ENCODE peak calls at places on chromosomes 16 and 17, in nine cellular contexts. B is HFFc6, W is prostate gland, S is epithelial cell of esophagus, M is fibroblast of mammary gland, E is tibial artery, K is A549, H is GM12865, P is endothelial cell of umbilical vein. R is an unnamed sample.

GRCh38 chr16:89633064-89633631 is 19.7 kb downstream of the DPEP1 start:
- DNase-seq in W (no peak), H (no peak), B (peak), M (peak), K (peak), E (no peak), P (no peak), S (peak), R (no peak)

GRCh38 chr16:29675811-29676643 is 3.0 kb upstream of the QPRT start:
- DNase-seq in W (no peak), S (peak), B (no peak), H (peak), E (no peak), M (peak), P (peak), K (peak), R (no peak)

GRCh38 chr17:231191-231965 is 49.9 kb upstream of the DOC2B start:
- DNase-seq in S (no peak), P (no peak), M (no peak), H (no peak), W (no peak), B (no peak), E (peak), K (no peak), R (no peak)

GRCh38 chr16:72889616-72890235 is 158.2 kb downstream of the ZFHX3 start:
- DNase-seq in M (no peak), P (no peak), B (no peak), W (no peak), E (peak), K (no peak), H (no peak), S (no peak), R (no peak)

GRCh38 chr17:56213031-56213430 is 59.8 kb downstream of the ANKFN1 start:
- DNase-seq in H (no peak), S (no peak), K (no peak), E (no peak), P (no peak), W (no peak), B (no peak), M (peak), R (no peak)

GRCh38 chr17:50767446-50767845 is at the start of gene ANKRD40CL:
- DNase-seq in B (no peak), S (no peak), W (no peak), E (no peak), K (no peak), H (no peak), M (no peak), P (no peak), R (no peak)

GRCh38 chr17:81712468-81713003 is 452 bp downstream of the SLC25A10 start:
- DNase-seq in E (no peak), P (no peak), B (peak), K (peak), W (peak), S (peak), M (no peak), H (no peak), R (no peak)

GRCh38 chr16:70680495-70681381 is 5.1 kb downstream of the MTSS2 start:
- DNase-seq in M (no peak), S (no peak), K (no peak), B (no peak), P (no peak), W (no peak), E (no peak), H (no peak), R (no peak)

GRCh38 chr16:14002416-14002815 is 68.7 kb upstream of the MRTFB start:
- DNase-seq in W (no peak), M (peak), B (no peak), E (no peak), K (no peak), P (no peak), S (no peak), H (no peak), R (no peak)

GRCh38 chr17:79995691-79996090 is 40.0 kb downstream of the TBC1D16 start:
- DNase-seq in K (no peak), E (no peak), P (no peak), S (no peak), W (no peak), M (no peak), B (no peak), H (no peak), R (no peak)

GRCh38 chr16:50153648-50154368 is 702 bp downstream of the TENT4B start:
- DNase-seq in K (peak), M (no peak), S (peak), P (peak), H (peak), W (peak), B (no peak), E (no peak), R (no peak)

GRCh38 chr17:11589706-11590105 is 8.6 kb upstream of the DNAH9 start:
- DNase-seq in K (no peak), E (no peak), B (no peak), M (no peak), H (no peak), W (no peak), P (no peak), S (no peak), R (no peak)

GRCh38 chr16:85936761-85937343 is 37.9 kb downstream of the IRF8 start:
- DNase-seq in B (no peak), M (peak), W (no peak), S (no peak), H (peak), P (no peak), E (no peak), K (no peak), R (no peak)

GRCh38 chr16:30024451-30024850 is 1.5 kb downstream of the C16orf92 start:
- DNase-seq in K (no peak), P (no peak), B (no peak), S (no peak), W (no peak), H (no peak), E (no peak), M (no peak), R (no peak)

GRCh38 chr16:77951788-77952187 is 70.6 kb upstream of the CLEC3A start:
- DNase-seq in B (no peak), H (peak), W (peak), K (peak), P (no peak), E (no peak), S (peak), M (no peak), R (no peak)

GRCh38 chr16:84198401-84198800 is 7.4 kb downstream of the ADAD2 start:
- DNase-seq in M (peak), H (no peak), E (no peak), P (no peak), K (no peak), S (peak), B (peak), W (no peak), R (no peak)

GRCh38 chr16:50519602-50520001 is 28.6 kb upstream of the NKD1 start:
- DNase-seq in B (no peak), S (no peak), H (no peak), M (no peak), K (no peak), W (no peak), P (no peak), E (no peak), R (no peak)

GRCh38 chr16:15993128-15993527 is 43.7 kb downstream of the ABCC1 start:
- DNase-seq in K (no peak), S (no peak), M (no peak), P (no peak), W (no peak), B (no peak), H (no peak), E (no peak), R (no peak)

GRCh38 chr16:51982715-51983680 is 563.9 kb downstream of the TOX3 start:
- DNase-seq in E (no peak), K (peak), S (peak), M (peak), H (peak), P (peak), W (peak), B (peak), R (no peak)

GRCh38 chr16:15735610-15736009 is 85.6 kb downstream of the NDE1 start:
- DNase-seq in K (no peak), P (no peak), E (no peak), S (no peak), H (no peak), M (no peak), W (no peak), B (no peak), R (no peak)

GRCh38 chr16:20401066-20401465 is 3.5 kb downstream of the PDILT start:
- DNase-seq in K (no peak), E (no peak), W (no peak), M (no peak), B (no peak), P (no peak), H (no peak), S (no peak), R (no peak)

GRCh38 chr16:71585318-71585703 is 8.4 kb upstream of the TAT start:
- DNase-seq in P (no peak), B (no peak), S (no peak), M (no peak), H (no peak), W (no peak), K (no peak), E (no peak), R (no peak)

GRCh38 chr16:59192551-59193199 is 458.6 kb upstream of the GOT2 start:
- DNase-seq in P (peak), B (peak), W (no peak), S (peak), E (no peak), K (no peak), H (peak), M (peak), R (no peak)
- TF ChIP-seq CTCF in P (peak), B (peak), W (no peak), S (peak), E (peak), K (peak), H (peak), M (peak), R (peak)

GRCh38 chr17:46195217-46195855 is 2.1 kb upstream of the KANSL1 start:
- DNase-seq in P (no peak), B (no peak), H (no peak), S (no peak), W (no peak), M (no peak), K (no peak), E (no peak), R (no peak)
- TF ChIP-seq CTCF in P (no peak), B (peak), H (no peak), S (no peak), W (no peak), M (no peak), K (no peak), E (no peak), R (no peak)

DNA sequence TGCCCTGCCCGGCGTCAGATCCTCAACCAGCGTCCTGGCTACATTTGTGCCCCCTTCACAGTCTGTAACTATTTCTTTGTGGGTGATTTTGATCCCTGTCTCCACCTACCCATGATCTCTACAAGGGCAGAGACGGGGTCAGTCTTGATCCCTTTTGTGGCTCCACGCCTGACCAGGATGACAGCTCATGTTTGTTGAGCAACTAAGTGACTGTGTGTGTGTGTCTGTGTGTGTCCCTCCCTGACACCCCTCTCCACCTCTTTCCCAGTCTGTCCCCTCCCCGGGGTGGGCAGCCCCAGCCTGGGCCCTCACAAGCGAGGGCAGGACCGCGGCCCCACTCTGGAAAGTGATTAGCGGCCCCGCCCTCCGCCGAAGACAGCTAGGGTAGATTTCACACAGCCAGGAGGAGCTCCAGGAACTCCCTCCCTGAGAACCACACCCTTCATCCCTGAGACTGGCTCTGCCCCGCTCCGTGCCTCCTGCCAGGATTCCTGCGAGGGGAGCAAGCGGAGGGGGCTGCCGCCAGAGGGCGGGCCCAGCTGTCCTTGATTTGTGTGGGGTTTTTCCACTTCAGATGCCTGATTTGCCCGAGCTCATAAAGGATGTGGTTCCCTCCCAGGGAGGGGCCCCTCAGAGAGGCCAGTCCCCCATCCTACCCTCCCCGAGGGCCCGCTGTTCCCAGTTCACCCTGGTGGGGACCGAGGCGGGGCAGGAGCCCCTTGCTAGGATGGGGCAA is 5.3 kb upstream of the HS3ST6 start:
- DNase-seq in E (no peak), P (peak), B (no peak), H (no peak), M (peak), W (no peak), S (peak), K (peak), R (no peak)
- TF ChIP-seq CTCF in E (no peak), P (peak), B (peak), H (no peak), M (peak), W (peak), S (no peak), K (peak), R (peak)

GRCh38 chr16:23121024-23121423 is 28.2 kb downstream of the USP31 start:
- DNase-seq in B (no peak), P (no peak), S (no peak), W (peak), K (no peak), M (peak), H (no peak), E (no peak), R (no peak)

GRCh38 chr16:23122107-23122506 is 27.1 kb downstream of the USP31 start:
- DNase-seq in P (no peak), H (no peak), E (no peak), S (no peak), M (no peak), B (no peak), W (no peak), K (no peak), R (no peak)

GRCh38 chr16:23125277-23125676 is 24.0 kb downstream of the USP31 start:
- DNase-seq in B (no peak), K (no peak), S (no peak), M (no peak), E (no peak), P (peak), H (no peak), W (no peak), R (no peak)

GRCh38 chr16:23128056-23128455 is 21.2 kb downstream of the USP31 start:
- DNase-seq in M (peak), H (no peak), W (no peak), S (no peak), K (no peak), P (no peak), B (no peak), E (no peak), R (no peak)

DNA sequence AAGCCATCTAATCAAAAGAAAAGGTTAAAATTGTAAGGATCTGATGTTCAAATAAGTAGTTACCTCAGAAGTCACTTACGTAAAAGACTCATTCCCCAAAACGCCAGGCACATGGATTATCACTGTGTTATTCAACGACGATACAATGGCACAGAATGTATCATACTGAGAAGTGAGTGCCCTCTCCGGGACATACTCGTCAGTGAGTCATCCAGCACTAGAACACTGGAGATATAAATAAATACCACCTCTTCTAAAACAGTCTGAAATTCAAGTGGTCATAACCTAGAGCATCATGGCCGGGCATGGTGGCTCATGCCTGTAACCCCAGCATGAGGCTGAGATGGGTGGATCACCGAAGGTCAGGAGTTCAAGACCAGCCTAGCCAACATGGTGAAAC is 24.9 kb downstream of the USP31 start:
- DNase-seq in E (no peak), K (peak), W (no peak), P (peak), B (peak), S (peak), H (no peak), M (peak), R (no peak)
- TF ChIP-seq CTCF in E (no peak), K (no peak), W (no peak), P (no peak), B (no peak), S (no peak), H (no peak), M (no peak), R (no peak)

GRCh38 chr17:58121925-58122324 is 26.3 kb upstream of the OR4D1 start:
- DNase-seq in M (peak), K (peak), E (no peak), H (peak), P (no peak), S (peak), B (peak), W (no peak), R (peak)
- TF ChIP-seq CTCF in M (peak), K (peak), E (no peak), H (peak), P (no peak), S (peak), B (peak), W (no peak), R (peak)

GRCh38 chr17:43360739-43361498 is 37.9 kb upstream of the ARL4D start:
- DNase-seq in M (peak), B (peak), S (peak), K (peak), P (peak), H (peak), W (peak), E (peak), R (no peak)
- TF ChIP-seq CTCF in M (no peak), B (no peak), S (no peak), K (no peak), P (no peak), H (no peak), W (no peak), E (no peak), R (no peak)

GRCh38 chr17:76354317-76354729 is 607 bp upstream of the PRPSAP1 start:
- DNase-seq in P (no peak), W (no peak), M (no peak), B (no peak), E (no peak), S (no peak), H (no peak), K (no peak), R (no peak)

GRCh38 chr17:76353004-76353598 is 615 bp downstream of the PRPSAP1 start:
- DNase-seq in M (no peak), P (peak), H (peak), S (peak), E (peak), W (peak), K (peak), B (no peak), R (no peak)

GRCh38 chr17:76350463-76350862 is 3.3 kb downstream of the PRPSAP1 start:
- DNase-seq in E (no peak), W (no peak), B (no peak), S (no peak), H (no peak), K (no peak), P (no peak), M (no peak), R (no peak)

GRCh38 chr17:76353599-76354316 is at the start of gene PRPSAP1:
- DNase-seq in M (peak), S (peak), K (peak), P (peak), B (peak), H (peak), W (peak), E (peak), R (peak)

DNA sequence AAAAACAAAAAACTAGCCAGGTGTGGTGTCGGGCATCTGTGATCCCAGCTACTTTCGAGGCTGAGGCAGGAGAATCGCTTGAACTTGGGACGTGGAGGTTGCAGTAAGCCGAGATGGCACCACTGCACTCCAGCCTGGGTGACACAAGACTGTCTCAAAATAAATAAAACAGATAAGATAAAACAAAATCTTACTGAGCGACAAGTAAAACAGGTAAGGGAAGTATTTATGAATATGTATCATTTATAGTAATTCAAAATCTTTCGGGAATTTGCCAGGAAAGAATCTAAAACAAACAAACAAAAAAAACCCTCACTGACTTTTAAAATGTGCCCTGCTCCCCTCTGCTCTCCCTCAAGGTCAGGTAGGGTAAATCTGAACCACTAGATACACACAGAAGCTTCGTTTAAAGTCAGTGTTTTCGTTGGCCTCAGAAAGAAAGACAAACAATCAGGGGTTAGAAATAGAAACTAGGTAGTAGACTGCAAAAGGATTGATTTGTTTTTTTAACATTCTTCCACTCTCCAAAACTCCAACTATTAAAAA is 2.1 kb downstream of the PRPSAP1 start:
- DNase-seq in P (peak), M (no peak), W (no peak), E (no peak), K (no peak), H (no peak), S (no peak), B (no peak), R (no peak)
- TF ChIP-seq CTCF in P (no peak), M (no peak), W (no peak), E (no peak), K (no peak), H (no peak), S (no peak), B (no peak), R (no peak)

DNA sequence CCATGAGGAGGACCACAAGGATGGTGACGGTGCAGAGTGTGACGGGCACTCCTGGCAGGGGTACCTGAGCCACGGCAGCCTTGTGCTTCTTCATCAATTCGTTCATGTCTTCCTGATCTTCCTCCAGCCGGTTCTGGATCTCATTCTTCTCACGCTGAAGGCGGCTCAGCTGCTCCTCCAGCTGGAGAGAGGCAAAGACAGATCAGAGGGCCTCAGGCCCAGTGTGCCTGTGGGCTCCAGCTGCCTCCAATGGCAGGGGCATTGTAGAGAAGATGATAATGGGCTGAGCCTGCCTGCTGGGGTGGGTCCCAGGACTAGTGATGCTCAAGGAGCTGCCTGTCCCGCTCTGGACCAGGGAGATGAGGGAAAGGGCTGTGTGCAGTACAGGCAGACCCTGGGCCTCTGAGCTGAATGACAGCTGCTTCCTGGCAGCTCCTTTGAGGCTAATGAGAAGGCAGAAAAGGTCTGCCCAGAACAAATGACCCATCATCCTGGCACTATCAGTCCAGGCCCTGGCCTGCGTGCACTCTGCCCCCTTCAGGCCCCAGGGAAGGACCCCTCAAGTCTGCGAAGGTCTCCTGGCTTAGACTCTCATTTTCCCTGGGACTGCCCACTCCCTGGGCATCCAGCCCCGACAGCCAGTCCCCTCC is 47.9 kb downstream of the PIPOX start:
- DNase-seq in K (no peak), E (no peak), P (no peak), W (no peak), B (no peak), M (no peak), H (no peak), S (no peak), R (no peak)
- TF ChIP-seq CTCF in K (no peak), E (no peak), P (no peak), W (no peak), B (peak), M (no peak), H (no peak), S (no peak), R (peak)

GRCh38 chr16:67105881-67106280 is 3.9 kb upstream of the PHAF1 start:
- DNase-seq in P (no peak), E (no peak), S (no peak), H (no peak), K (no peak), B (no peak), M (no peak), W (no peak), R (no peak)

GRCh38 chr16:67104845-67105244 is 4.9 kb upstream of the PHAF1 start:
- DNase-seq in S (peak), B (no peak), P (no peak), M (no peak), H (peak), K (no peak), W (peak), E (no peak), R (no peak)

GRCh38 chr16:67101683-67102082 is 8.1 kb upstream of the PHAF1 start:
- DNase-seq in E (no peak), B (peak), K (no peak), P (no peak), M (peak), W (no peak), H (peak), S (no peak), R (no peak)

GRCh38 chr16:67105251-67105650 is 4.5 kb upstream of the PHAF1 start:
- DNase-seq in E (no peak), S (no peak), B (no peak), H (no peak), K (no peak), W (no peak), M (no peak), P (no peak), R (no peak)

GRCh38 chr16:67104061-67104460 is 5.7 kb upstream of the PHAF1 start:
- DNase-seq in E (peak), W (no peak), H (peak), B (no peak), M (peak), K (no peak), P (peak), S (no peak), R (no peak)
- TF ChIP-seq CTCF in E (no peak), W (no peak), H (no peak), B (peak), M (peak), K (peak), P (peak), S (peak), R (peak)